ENCODE peak calls at places on chromosome 2, in eight cellular contexts. U, D, N, S, Y, P, F and C are unnamed samples.

GRCh38 chr2:200042102-200042735 is 86.8 kb downstream of the MAIP1 start:
- DNase-seq in S (no peak), Y (no peak), N (no peak), D (peak), U (no peak), P (no peak), F (no peak), C (peak)

GRCh38 chr2:38246105-38246504 is 131.0 kb downstream of the ATL2 start:
- DNase-seq in U (no peak), S (no peak), Y (no peak), F (no peak), N (no peak), P (no peak), D (no peak), C (no peak)

GRCh38 chr2:185618630-185619029 is 120.0 kb upstream of the FSIP2 start:
- DNase-seq in F (no peak), S (no peak), Y (no peak), D (peak), P (no peak), N (no peak), U (no peak), C (no peak)

GRCh38 chr2:239012936-239013669 is 165.2 kb downstream of the TWIST2 start:
- DNase-seq in U (no peak), N (no peak), D (no peak), Y (no peak), F (no peak), P (no peak), S (no peak), C (no peak)

GRCh38 chr2:18959952-18960717 is 370.8 kb upstream of the NT5C1B start:
- DNase-seq in U (no peak), N (no peak), Y (no peak), S (no peak), P (no peak), D (no peak), F (no peak), C (no peak)

GRCh38 chr2:11757101-11757500 is 10.7 kb downstream of the LPIN1 start:
- DNase-seq in U (no peak), P (no peak), Y (peak), F (no peak), D (no peak), N (no peak), S (no peak), C (no peak)

GRCh38 chr2:109475531-109476210 is 138.1 kb downstream of the SEPTIN10 start:
- DNase-seq in D (peak), P (no peak), U (no peak), Y (no peak), S (no peak), N (no peak), F (no peak), C (peak)

GRCh38 chr2:206701952-206702630 is 16.1 kb downstream of the DYTN start:
- DNase-seq in D (no peak), S (no peak), P (no peak), N (no peak), U (no peak), F (no peak), Y (no peak), C (no peak)

GRCh38 chr2:90069290-90069894 is 1377.9 kb downstream of the RPIA start:
- DNase-seq in S (peak), F (no peak), N (no peak), P (peak), D (peak), Y (no peak), U (peak), C (peak)

GRCh38 chr2:23487735-23488492 is 102.9 kb downstream of the KLHL29 start:
- DNase-seq in D (peak), N (no peak), F (no peak), S (no peak), U (no peak), P (peak), Y (no peak), C (peak)

GRCh38 chr2:219215871-219216536 is 2.8 kb downstream of the ABCB6 start:
- DNase-seq in F (no peak), D (no peak), N (no peak), Y (no peak), P (no peak), S (no peak), U (no peak), C (no peak)

GRCh38 chr2:20446280-20446916 is 476 bp upstream of the RHOB start:
- DNase-seq in D (no peak), P (no peak), F (peak), N (no peak), Y (no peak), U (peak), S (peak), C (no peak)

GRCh38 chr2:83944174-83944573 is 514.9 kb downstream of the SUCLG1 start:
- DNase-seq in U (peak), D (no peak), N (no peak), F (no peak), S (no peak), P (no peak), Y (no peak), C (no peak)

GRCh38 chr2:85727798-85728197 is 26.0 kb upstream of the ATOH8 start:
- DNase-seq in P (no peak), N (no peak), Y (no peak), D (no peak), S (peak), U (no peak), F (no peak), C (no peak)

GRCh38 chr2:21245565-21245964 is 121.8 kb downstream of the TDRD15 start:
- DNase-seq in D (no peak), U (no peak), Y (no peak), P (no peak), N (no peak), F (no peak), S (no peak), C (no peak)

GRCh38 chr2:135984199-135985017 is 1.0 kb downstream of the DARS1 start:
- DNase-seq in P (no peak), S (no peak), N (no peak), D (no peak), F (no peak), U (no peak), Y (no peak), C (no peak)

GRCh38 chr2:178865999-178866398 is 58.8 kb upstream of the TTN start:
- DNase-seq in F (no peak), P (no peak), D (no peak), S (no peak), U (no peak), Y (no peak), N (no peak), C (no peak)

GRCh38 chr2:43326116-43326825 is 99.9 kb upstream of the ZFP36L2 start:
- DNase-seq in P (no peak), U (no peak), S (no peak), Y (no peak), F (no peak), D (peak), N (no peak), C (no peak)

GRCh38 chr2:156320491-156320896 is 12.0 kb downstream of the NR4A2 start:
- DNase-seq in D (no peak), U (no peak), P (no peak), N (no peak), F (peak), S (peak), Y (no peak), C (no peak)

GRCh38 chr2:85761512-85761944 is 7.7 kb downstream of the ATOH8 start:
- DNase-seq in U (no peak), P (no peak), S (no peak), D (no peak), N (no peak), Y (no peak), F (no peak), C (no peak)